ENCODE peak calls at places on chromosome 15, in five cellular contexts. E, N, W, K and R are unnamed samples.

GRCh38 chr15:92881570-92881837 is 18.6 kb upstream of the CHD2 start:
- DNase-seq in W (no peak), N (no peak), K (no peak), E (no peak), R (no peak)

GRCh38 chr15:38547255-38547997 is 17.2 kb downstream of the RASGRP1 start:
- DNase-seq in W (no peak), K (peak; percentile 67), N (no peak), E (no peak), R (no peak)

GRCh38 chr15:59532770-59533379 is 78.7 kb upstream of the GCNT3 start:
- DNase-seq in E (peak; percentile 32), K (peak; percentile 60), W (no peak), N (no peak), R (peak; percentile 30)

GRCh38 chr15:56736308-56736707 is 3.0 kb upstream of the ZNF280D start:
- DNase-seq in K (peak; percentile 51), E (no peak), N (no peak), W (no peak), R (peak; percentile 82)

GRCh38 chr15:31434418-31435255 is 108.0 kb downstream of the KLF13 start:
- DNase-seq in K (peak; percentile 94), E (peak; percentile 48), N (peak; percentile 80), W (peak; percentile 84), R (no peak)

GRCh38 chr15:93307513-93307912 is 218.5 kb upstream of the RGMA start:
- DNase-seq in W (no peak), N (no peak), K (no peak), E (no peak), R (no peak)

GRCh38 chr15:77347197-77347596 is 72.7 kb downstream of the PEAK1 start:
- DNase-seq in N (no peak), E (no peak), K (no peak), W (no peak), R (no peak)

GRCh38 chr15:25768271-25768670 is 94.9 kb downstream of the ATP10A start:
- DNase-seq in E (no peak), N (no peak), K (no peak), W (no peak), R (no peak)

GRCh38 chr15:101496198-101496986 is 6.9 kb upstream of the PCSK6 start:
- DNase-seq in W (no peak), N (no peak), E (no peak), K (no peak), R (no peak)

GRCh38 chr15:51139091-51139490 is 44.4 kb upstream of the TNFAIP8L3 start:
- DNase-seq in K (no peak), N (no peak), W (no peak), E (no peak), R (no peak)